ENCODE peak calls at places on chromosome 22, in seven cellular contexts. One of them, this sample, is unnamed.

GRCh38 chr22:39171623-39172264 is 19.3 kb upstream of the CBX7 start:
- DNase-seq in fibroblast of mammary gland: no peak
- DNase-seq in cardiac fibroblast: no peak
- DNase-seq in cardiac muscle cell: no peak
- DNase-seq in kidney epithelial cell: no peak
- DNase-seq in neural progenitor cell: no peak
- DNase-seq in psoas muscle: no peak
- DNase-seq in this sample: no peak

GRCh38 chr22:19957445-19957844 is 15.8 kb upstream of the TXNRD2 start:
- DNase-seq in psoas muscle: no peak
- DNase-seq in cardiac muscle cell: no peak
- DNase-seq in kidney epithelial cell: no peak
- DNase-seq in neural progenitor cell: no peak
- DNase-seq in fibroblast of mammary gland: no peak
- DNase-seq in cardiac fibroblast: no peak
- DNase-seq in this sample: no peak

GRCh38 chr22:39917091-39917703 is 16.3 kb downstream of the GRAP2 start:
- DNase-seq in cardiac fibroblast: no peak
- DNase-seq in psoas muscle: no peak
- DNase-seq in kidney epithelial cell: no peak
- DNase-seq in cardiac muscle cell: no peak
- DNase-seq in neural progenitor cell: no peak
- DNase-seq in fibroblast of mammary gland: no peak
- DNase-seq in this sample: no peak

GRCh38 chr22:39594411-39594810 is 23.9 kb downstream of the CACNA1I start:
- DNase-seq in neural progenitor cell: peak
- DNase-seq in kidney epithelial cell: no peak
- DNase-seq in psoas muscle: no peak
- DNase-seq in cardiac muscle cell: no peak
- DNase-seq in fibroblast of mammary gland: no peak
- DNase-seq in cardiac fibroblast: no peak
- DNase-seq in this sample: no peak

GRCh38 chr22:35172452-35172851 is 84.8 kb upstream of the HMGXB4 start:
- DNase-seq in fibroblast of mammary gland: no peak
- DNase-seq in psoas muscle: no peak
- DNase-seq in kidney epithelial cell: no peak
- DNase-seq in cardiac muscle cell: no peak
- DNase-seq in neural progenitor cell: no peak
- DNase-seq in cardiac fibroblast: no peak
- DNase-seq in this sample: no peak

GRCh38 chr22:27990879-27991278 is 71.8 kb upstream of the PITPNB start:
- DNase-seq in neural progenitor cell: peak
- DNase-seq in kidney epithelial cell: no peak
- DNase-seq in cardiac fibroblast: peak
- DNase-seq in cardiac muscle cell: peak
- DNase-seq in fibroblast of mammary gland: peak
- DNase-seq in psoas muscle: peak
- DNase-seq in this sample: peak

GRCh38 chr22:33573479-33573878 is 346.8 kb downstream of the LARGE1 start:
- DNase-seq in cardiac fibroblast: no peak
- DNase-seq in fibroblast of mammary gland: no peak
- DNase-seq in psoas muscle: no peak
- DNase-seq in neural progenitor cell: no peak
- DNase-seq in cardiac muscle cell: no peak
- DNase-seq in kidney epithelial cell: peak
- DNase-seq in this sample: no peak

GRCh38 chr22:34800265-34800664 is 265.7 kb upstream of the ISX start:
- DNase-seq in psoas muscle: no peak
- DNase-seq in fibroblast of mammary gland: no peak
- DNase-seq in neural progenitor cell: no peak
- DNase-seq in cardiac muscle cell: no peak
- DNase-seq in kidney epithelial cell: peak
- DNase-seq in cardiac fibroblast: no peak
- DNase-seq in this sample: no peak

GRCh38 chr22:26884921-26885320 is 227.5 kb downstream of the MIAT start:
- DNase-seq in neural progenitor cell: no peak
- DNase-seq in fibroblast of mammary gland: no peak
- DNase-seq in psoas muscle: peak
- DNase-seq in cardiac muscle cell: no peak
- DNase-seq in cardiac fibroblast: no peak
- DNase-seq in kidney epithelial cell: no peak
- DNase-seq in this sample: no peak

GRCh38 chr22:45608763-45609180 is 62.9 kb upstream of the ATXN10 start:
- DNase-seq in kidney epithelial cell: peak
- DNase-seq in cardiac fibroblast: no peak
- DNase-seq in cardiac muscle cell: peak
- DNase-seq in neural progenitor cell: no peak
- DNase-seq in psoas muscle: no peak
- DNase-seq in fibroblast of mammary gland: peak
- DNase-seq in this sample: peak

GRCh38 chr22:46813816-46814597 is 51.6 kb downstream of the TBC1D22A start:
- DNase-seq in cardiac fibroblast: peak
- DNase-seq in fibroblast of mammary gland: peak
- DNase-seq in psoas muscle: no peak
- DNase-seq in neural progenitor cell: no peak
- DNase-seq in cardiac muscle cell: peak
- DNase-seq in kidney epithelial cell: peak
- DNase-seq in this sample: peak

GRCh38 chr22:38953091-38953490 is 4.3 kb upstream of the APOBEC3A start:
- DNase-seq in kidney epithelial cell: no peak
- DNase-seq in cardiac fibroblast: no peak
- DNase-seq in neural progenitor cell: peak
- DNase-seq in fibroblast of mammary gland: no peak
- DNase-seq in psoas muscle: no peak
- DNase-seq in cardiac muscle cell: no peak
- DNase-seq in this sample: no peak

GRCh38 chr22:30291334-30291892 is 2.1 kb upstream of the CASTOR1 start:
- DNase-seq in cardiac muscle cell: no peak
- DNase-seq in neural progenitor cell: no peak
- DNase-seq in fibroblast of mammary gland: no peak
- DNase-seq in kidney epithelial cell: no peak
- DNase-seq in cardiac fibroblast: no peak
- DNase-seq in psoas muscle: no peak
- DNase-seq in this sample: no peak

GRCh38 chr22:46500201-46500600 is 37.2 kb downstream of the CELSR1 start:
- DNase-seq in fibroblast of mammary gland: no peak
- DNase-seq in kidney epithelial cell: no peak
- DNase-seq in cardiac muscle cell: no peak
- DNase-seq in neural progenitor cell: peak
- DNase-seq in cardiac fibroblast: no peak
- DNase-seq in psoas muscle: no peak
- DNase-seq in this sample: no peak

GRCh38 chr22:44305888-44306287 is 6.9 kb downstream of the SHISAL1 start:
- DNase-seq in fibroblast of mammary gland: peak
- DNase-seq in psoas muscle: peak
- DNase-seq in neural progenitor cell: no peak
- DNase-seq in cardiac fibroblast: no peak
- DNase-seq in kidney epithelial cell: no peak
- DNase-seq in cardiac muscle cell: no peak
- DNase-seq in this sample: no peak

GRCh38 chr22:30861688-30862552 is 106.7 kb downstream of the MORC2 start:
- DNase-seq in fibroblast of mammary gland: no peak
- DNase-seq in neural progenitor cell: no peak
- DNase-seq in cardiac fibroblast: no peak
- DNase-seq in psoas muscle: no peak
- DNase-seq in kidney epithelial cell: no peak
- DNase-seq in cardiac muscle cell: no peak
- DNase-seq in this sample: no peak

GRCh38 chr22:46113910-46114517 is 36.3 kb upstream of the PPARA start:
- DNase-seq in cardiac muscle cell: no peak
- DNase-seq in cardiac fibroblast: no peak
- DNase-seq in psoas muscle: no peak
- DNase-seq in kidney epithelial cell: no peak
- DNase-seq in fibroblast of mammary gland: peak
- DNase-seq in neural progenitor cell: no peak
- DNase-seq in this sample: no peak

GRCh38 chr22:41447435-41448188 is 1.0 kb upstream of the TOB2 start:
- DNase-seq in neural progenitor cell: peak
- DNase-seq in kidney epithelial cell: no peak
- DNase-seq in cardiac fibroblast: peak
- DNase-seq in psoas muscle: peak
- DNase-seq in fibroblast of mammary gland: peak
- DNase-seq in cardiac muscle cell: peak
- DNase-seq in this sample: peak

GRCh38 chr22:24961217-24961844 is 8.8 kb downstream of the KIAA1671 start:
- DNase-seq in cardiac muscle cell: no peak
- DNase-seq in psoas muscle: no peak
- DNase-seq in kidney epithelial cell: no peak
- DNase-seq in fibroblast of mammary gland: no peak
- DNase-seq in neural progenitor cell: no peak
- DNase-seq in cardiac fibroblast: no peak
- DNase-seq in this sample: no peak

GRCh38 chr22:47337161-47337621 is 574.7 kb downstream of the TBC1D22A start:
- DNase-seq in kidney epithelial cell: peak
- DNase-seq in neural progenitor cell: no peak
- DNase-seq in psoas muscle: no peak
- DNase-seq in cardiac fibroblast: peak
- DNase-seq in cardiac muscle cell: peak
- DNase-seq in fibroblast of mammary gland: peak
- DNase-seq in this sample: peak

GRCh38 chr22:47782461-47783075 is 1020.1 kb downstream of the TBC1D22A start:
- DNase-seq in cardiac fibroblast: no peak
- DNase-seq in fibroblast of mammary gland: no peak
- DNase-seq in cardiac muscle cell: no peak
- DNase-seq in neural progenitor cell: no peak
- DNase-seq in kidney epithelial cell: no peak
- DNase-seq in psoas muscle: no peak
- DNase-seq in this sample: no peak

GRCh38 chr22:21020802-21021429 is 6.0 kb downstream of the P2RX6 start:
- DNase-seq in kidney epithelial cell: no peak
- DNase-seq in neural progenitor cell: peak
- DNase-seq in psoas muscle: no peak
- DNase-seq in fibroblast of mammary gland: no peak
- DNase-seq in cardiac muscle cell: peak
- DNase-seq in cardiac fibroblast: peak
- DNase-seq in this sample: peak

GRCh38 chr22:28955817-28956216 is 72.4 kb downstream of the ZNRF3 start:
- DNase-seq in kidney epithelial cell: no peak
- DNase-seq in neural progenitor cell: no peak
- DNase-seq in psoas muscle: no peak
- DNase-seq in cardiac muscle cell: no peak
- DNase-seq in fibroblast of mammary gland: peak
- DNase-seq in cardiac fibroblast: no peak
- DNase-seq in this sample: no peak

GRCh38 chr22:49006207-49007012 is 821.3 kb downstream of the BRD1 start:
- DNase-seq in kidney epithelial cell: no peak
- DNase-seq in fibroblast of mammary gland: no peak
- DNase-seq in cardiac fibroblast: no peak
- DNase-seq in neural progenitor cell: no peak
- DNase-seq in cardiac muscle cell: no peak
- DNase-seq in psoas muscle: no peak
- DNase-seq in this sample: no peak

GRCh38 chr22:39426380-39427043 is 26.9 kb downstream of the TAB1 start:
- DNase-seq in cardiac muscle cell: no peak
- DNase-seq in fibroblast of mammary gland: no peak
- DNase-seq in kidney epithelial cell: no peak
- DNase-seq in neural progenitor cell: no peak
- DNase-seq in cardiac fibroblast: no peak
- DNase-seq in psoas muscle: peak
- DNase-seq in this sample: no peak

GRCh38 chr22:22072169-22072836 is 89.7 kb upstream of the TOP3B start:
- DNase-seq in kidney epithelial cell: no peak
- DNase-seq in fibroblast of mammary gland: no peak
- DNase-seq in psoas muscle: no peak
- DNase-seq in cardiac muscle cell: no peak
- DNase-seq in cardiac fibroblast: no peak
- DNase-seq in neural progenitor cell: no peak
- DNase-seq in this sample: no peak

GRCh38 chr22:37559901-37560681 is at the start of gene CDC42EP1:
- DNase-seq in psoas muscle: peak
- DNase-seq in fibroblast of mammary gland: peak
- DNase-seq in cardiac muscle cell: peak
- DNase-seq in neural progenitor cell: peak
- DNase-seq in cardiac fibroblast: peak
- DNase-seq in kidney epithelial cell: no peak
- DNase-seq in this sample: peak
- H3K4me3 ChIP-seq in psoas muscle: peak
- H3K4me3 ChIP-seq in fibroblast of mammary gland: peak
- H3K4me3 ChIP-seq in cardiac muscle cell: peak
- H3K4me3 ChIP-seq in neural progenitor cell: peak
- H3K4me3 ChIP-seq in cardiac fibroblast: peak
- H3K4me3 ChIP-seq in kidney epithelial cell: peak
- H3K4me3 ChIP-seq in this sample: peak

DNA sequence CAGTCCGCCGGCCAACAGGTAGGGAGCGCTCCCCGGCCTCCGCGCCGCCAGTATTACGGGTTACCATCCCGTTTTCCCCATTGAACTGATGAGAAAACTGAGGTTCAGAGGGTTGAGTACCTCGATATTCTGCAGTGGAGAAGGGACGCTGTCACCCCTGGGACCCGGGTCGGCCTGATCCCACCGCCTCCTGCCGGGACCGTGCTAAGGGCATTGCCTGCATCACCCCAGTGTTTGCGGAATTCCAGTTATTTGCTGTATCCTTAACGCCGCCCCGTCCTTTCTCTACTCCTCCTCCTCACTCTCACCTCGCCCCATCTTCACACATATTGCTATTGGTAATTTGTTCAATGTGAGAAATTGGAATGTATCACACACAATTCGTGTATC is 370 bp upstream of the A4GALT start:
- DNase-seq in neural progenitor cell: peak
- DNase-seq in fibroblast of mammary gland: no peak
- DNase-seq in cardiac muscle cell: peak
- DNase-seq in psoas muscle: no peak
- DNase-seq in cardiac fibroblast: peak
- DNase-seq in kidney epithelial cell: no peak
- DNase-seq in this sample: no peak
- H3K4me3 ChIP-seq in neural progenitor cell: peak
- H3K4me3 ChIP-seq in fibroblast of mammary gland: peak
- H3K4me3 ChIP-seq in cardiac muscle cell: peak
- H3K4me3 ChIP-seq in psoas muscle: peak
- H3K4me3 ChIP-seq in cardiac fibroblast: peak
- H3K4me3 ChIP-seq in kidney epithelial cell: peak
- H3K4me3 ChIP-seq in this sample: peak

GRCh38 chr22:17120281-17120680 is 879 bp downstream of the TMEM121B start:
- DNase-seq in cardiac muscle cell: peak
- DNase-seq in psoas muscle: peak
- DNase-seq in cardiac fibroblast: peak
- DNase-seq in kidney epithelial cell: no peak
- DNase-seq in fibroblast of mammary gland: peak
- DNase-seq in neural progenitor cell: peak
- DNase-seq in this sample: peak
- H3K4me3 ChIP-seq in cardiac muscle cell: peak
- H3K4me3 ChIP-seq in psoas muscle: peak
- H3K4me3 ChIP-seq in cardiac fibroblast: no peak
- H3K4me3 ChIP-seq in kidney epithelial cell: peak
- H3K4me3 ChIP-seq in fibroblast of mammary gland: no peak
- H3K4me3 ChIP-seq in neural progenitor cell: peak
- H3K4me3 ChIP-seq in this sample: no peak

DNA sequence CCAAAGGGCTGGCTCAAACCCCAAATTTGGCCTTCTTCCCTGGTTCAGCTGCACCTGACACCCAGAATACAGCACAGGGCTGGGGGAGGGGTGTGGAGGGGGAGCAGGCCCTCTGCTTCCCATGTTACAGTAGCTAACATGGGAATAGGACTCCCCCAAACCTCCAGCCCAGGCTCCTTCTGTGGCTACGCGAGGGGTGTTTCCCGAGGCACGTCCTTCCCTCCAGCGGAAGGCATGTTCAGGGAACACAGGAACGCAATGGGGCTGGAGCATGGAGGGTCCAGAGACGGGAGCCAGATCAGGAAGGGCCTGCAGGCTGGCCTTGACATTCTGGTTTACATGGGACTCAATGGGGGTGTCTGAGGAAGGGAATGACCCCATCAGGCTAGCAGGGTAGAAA is 11.8 kb upstream of the IGLL1 start:
- DNase-seq in cardiac muscle cell: no peak
- DNase-seq in kidney epithelial cell: no peak
- DNase-seq in psoas muscle: no peak
- DNase-seq in fibroblast of mammary gland: no peak
- DNase-seq in neural progenitor cell: no peak
- DNase-seq in cardiac fibroblast: no peak
- DNase-seq in this sample: no peak
- H3K4me3 ChIP-seq in cardiac muscle cell: no peak
- H3K4me3 ChIP-seq in kidney epithelial cell: no peak
- H3K4me3 ChIP-seq in psoas muscle: no peak
- H3K4me3 ChIP-seq in fibroblast of mammary gland: no peak
- H3K4me3 ChIP-seq in neural progenitor cell: no peak
- H3K4me3 ChIP-seq in cardiac fibroblast: no peak
- H3K4me3 ChIP-seq in this sample: no peak